ENCODE peak calls at places on chromosomes 2 and 18, in nine cellular contexts. O, L, T, K, Y, B, I, P and V are unnamed samples.

GRCh38 chr2:188318161-188318749 is 26.6 kb downstream of the GULP1 start:
- DNase-seq in O (no peak), L (no peak), T (no peak), K (no peak), Y (no peak), B (no peak), I (no peak), P (no peak), V (no peak)

GRCh38 chr2:221680548-221680947 is 108.4 kb upstream of the EPHA4 start:
- DNase-seq in O (no peak), L (no peak), T (no peak), K (no peak), Y (no peak), B (no peak), I (no peak), P (no peak), V (no peak)

GRCh38 chr2:46984642-46985476 is 69.3 kb upstream of the MCFD2 start:
- DNase-seq in O (peak), L (peak), T (peak), K (no peak), Y (peak), B (peak), I (peak), P (peak), V (peak)

GRCh38 chr2:240983361-240983995 is 14.9 kb upstream of the SNED1 start:
- DNase-seq in O (peak), L (peak), T (peak), K (no peak), Y (peak), B (peak), I (no peak), P (no peak), V (peak)

GRCh38 chr2:112869258-112869842 is 32.8 kb upstream of the IL1B start:
- DNase-seq in O (peak), L (no peak), T (peak), K (no peak), Y (peak), B (peak), I (no peak), P (peak), V (no peak)

GRCh38 chr2:71851094-71851755 is 296.4 kb downstream of the CYP26B1 start:
- DNase-seq in O (no peak), L (no peak), T (no peak), K (no peak), Y (no peak), B (no peak), I (no peak), P (no peak), V (no peak)

GRCh38 chr2:203871371-203871983 is 3.9 kb downstream of the CTLA4 start:
- DNase-seq in O (no peak), L (no peak), T (no peak), K (no peak), Y (no peak), B (no peak), I (no peak), P (no peak), V (no peak)

GRCh38 chr2:148554459-148555247 is 89.9 kb upstream of the EPC2 start:
- DNase-seq in O (no peak), L (no peak), T (no peak), K (no peak), Y (no peak), B (peak), I (no peak), P (peak), V (no peak)

GRCh38 chr2:103222974-103223373 is 461.1 kb downstream of the TMEM182 start:
- DNase-seq in O (no peak), L (no peak), T (no peak), K (no peak), Y (no peak), B (no peak), I (no peak), P (no peak), V (no peak)

GRCh38 chr18:3129053-3129864 is 90.5 kb downstream of the MYOM1 start:
- DNase-seq in O (peak), L (peak), T (peak), K (peak), Y (peak), B (peak), I (peak), P (peak), V (peak)

GRCh38 chr18:5584751-5585417 is 41.1 kb upstream of the EPB41L3 start:
- DNase-seq in O (no peak), L (no peak), T (peak), K (no peak), Y (no peak), B (peak), I (no peak), P (peak), V (no peak)